ENCODE peak calls at places on chromosome 9, in ten cellular contexts. N is frontal cortex; O is GM23248; S is small intestine; Q is PC-9; X is stimulated activated CD8-positive, alpha-beta memory T cell treated with anti-CD3 and anti-CD28 coated beads, Interleukin-15, amount 100 ng/mL, for 1 hour; J is stimulated activated naive CD8-positive, alpha-beta T cell treated with anti-CD3 and anti-CD28 coated beads, Interleukin-15, Interleukin-2, amounts not matched to agents 100 U/mL and 50 U/mL, for 24 hours; I is aorta; F is hepatocyte; V is HT-29. W is an unnamed sample.

GRCh38 chr9:98867434-98868168 is 60.1 kb downstream of the GALNT12 start:
- DNase-seq in N (no peak), O (peak), S (peak), Q (peak), X (no peak), J (no peak), I (peak), F (peak), V (no peak), W (peak)

GRCh38 chr9:88462191-88462590 is 72.8 kb upstream of the NXNL2 start:
- DNase-seq in N (no peak), O (peak), S (no peak), Q (no peak), X (no peak), J (no peak), I (no peak), F (no peak), V (no peak), W (no peak)

GRCh38 chr9:23587433-23587832 is 238.6 kb downstream of the ELAVL2 start:
- DNase-seq in N (no peak), O (no peak), S (no peak), Q (no peak), X (no peak), J (no peak), I (peak), F (no peak), V (no peak), W (peak)

GRCh38 chr9:125262217-125262991 is 778 bp downstream of the GAPVD1 start:
- DNase-seq in N (no peak), O (peak), S (no peak), Q (no peak), X (no peak), J (peak), I (no peak), F (peak), V (peak), W (peak)

GRCh38 chr9:92728831-92729734 is 35.5 kb downstream of the BICD2 start:
- DNase-seq in N (no peak), O (peak), S (no peak), Q (no peak), X (no peak), J (no peak), I (peak), F (no peak), V (no peak), W (no peak)

GRCh38 chr9:38311382-38312270 is 80.9 kb upstream of the ALDH1B1 start:
- DNase-seq in N (no peak), O (no peak), S (no peak), Q (no peak), X (no peak), J (no peak), I (peak), F (peak), V (no peak), W (no peak)

GRCh38 chr9:124675261-124676158 is 95.6 kb downstream of the NR6A1 start:
- DNase-seq in N (no peak), O (peak), S (no peak), Q (no peak), X (no peak), J (no peak), I (no peak), F (no peak), V (no peak), W (no peak)

GRCh38 chr9:134656334-134657034 is 14.9 kb downstream of the COL5A1 start:
- DNase-seq in N (no peak), O (peak), S (no peak), Q (no peak), X (no peak), J (no peak), I (peak), F (no peak), V (peak), W (no peak)

GRCh38 chr9:98075332-98075805 is 18.8 kb downstream of the NANS start:
- DNase-seq in N (no peak), O (peak), S (peak), Q (no peak), X (no peak), J (no peak), I (no peak), F (no peak), V (peak), W (no peak)

GRCh38 chr9:100112677-100113336 is 13.8 kb downstream of the INVS start:
- DNase-seq in N (no peak), O (no peak), S (no peak), Q (no peak), X (no peak), J (no peak), I (no peak), F (no peak), V (no peak), W (no peak)

GRCh38 chr9:2024888-2025781 is 10.0 kb downstream of the SMARCA2 start:
- DNase-seq in N (no peak), O (no peak), S (peak), Q (no peak), X (no peak), J (no peak), I (peak), F (no peak), V (no peak), W (no peak)

GRCh38 chr9:137178201-137178938 is 6.5 kb upstream of the TMEM210 start:
- DNase-seq in N (no peak), O (peak), S (no peak), Q (peak), X (no peak), J (no peak), I (no peak), F (no peak), V (no peak), W (no peak)

GRCh38 chr9:121889990-121890563 is 203.0 kb downstream of the TTLL11 start:
- DNase-seq in N (no peak), O (peak), S (no peak), Q (no peak), X (no peak), J (no peak), I (no peak), F (no peak), V (no peak), W (peak)

GRCh38 chr9:114813717-114814418 is 8.0 kb upstream of the TNFSF15 start:
- DNase-seq in N (no peak), O (no peak), S (no peak), Q (no peak), X (no peak), J (no peak), I (no peak), F (no peak), V (no peak), W (no peak)

GRCh38 chr9:136095495-136096058 is 488 bp upstream of the NACC2 start:
- DNase-seq in N (peak), O (peak), S (peak), Q (peak), X (no peak), J (no peak), I (no peak), F (peak), V (peak), W (peak)

GRCh38 chr9:74724317-74724716 is 163.4 kb downstream of the TRPM6 start:
- DNase-seq in N (no peak), O (no peak), S (peak), Q (no peak), X (no peak), J (no peak), I (no peak), F (peak), V (no peak), W (no peak)

GRCh38 chr9:85600675-85601263 is 141.0 kb downstream of the AGTPBP1 start:
- DNase-seq in N (no peak), O (no peak), S (no peak), Q (no peak), X (no peak), J (peak), I (no peak), F (no peak), V (no peak), W (no peak)

GRCh38 chr9:116450378-116451139 is 236.5 kb upstream of the TRIM32 start:
- DNase-seq in N (no peak), O (peak), S (no peak), Q (peak), X (no peak), J (no peak), I (peak), F (peak), V (no peak), W (peak)

GRCh38 chr9:123058834-123059233 is 25.4 kb downstream of the GPR21 start:
- DNase-seq in N (no peak), O (peak), S (peak), Q (no peak), X (no peak), J (no peak), I (no peak), F (no peak), V (no peak), W (peak)

GRCh38 chr9:31808770-31809169 is 575.7 kb upstream of the ACO1 start:
- DNase-seq in N (no peak), O (no peak), S (no peak), Q (no peak), X (no peak), J (no peak), I (no peak), F (no peak), V (no peak), W (no peak)

GRCh38 chr9:35254237-35254636 is 92.4 kb downstream of the UNC13B start:
- DNase-seq in N (no peak), O (no peak), S (no peak), Q (no peak), X (no peak), J (no peak), I (no peak), F (no peak), V (no peak), W (no peak)

GRCh38 chr9:111298831-111299603 is 31.0 kb downstream of the OR2K2 start:
- DNase-seq in N (no peak), O (peak), S (peak), Q (peak), X (no peak), J (no peak), I (peak), F (peak), V (peak), W (peak)

GRCh38 chr9:137062384-137062783 is 8.0 kb downstream of the SAPCD2 start:
- DNase-seq in N (no peak), O (no peak), S (no peak), Q (no peak), X (no peak), J (no peak), I (no peak), F (no peak), V (no peak), W (no peak)

GRCh38 chr9:118891213-118891612 is 478.0 kb downstream of the BRINP1 start:
- DNase-seq in N (no peak), O (no peak), S (no peak), Q (no peak), X (no peak), J (no peak), I (no peak), F (no peak), V (no peak), W (no peak)

GRCh38 chr9:15007698-15008097 is 97.5 kb upstream of the FREM1 start:
- DNase-seq in N (no peak), O (no peak), S (no peak), Q (no peak), X (no peak), J (no peak), I (no peak), F (no peak), V (no peak), W (no peak)

GRCh38 chr9:137485343-137486140 is 26.4 kb upstream of the NSMF start:
- DNase-seq in N (no peak), O (no peak), S (no peak), Q (no peak), X (no peak), J (no peak), I (no peak), F (no peak), V (no peak), W (no peak)

GRCh38 chr9:127214421-127215265 is 49.9 kb upstream of the GARNL3 start:
- DNase-seq in N (peak), O (peak), S (peak), Q (peak), X (peak), J (peak), I (no peak), F (peak), V (peak), W (peak)

GRCh38 chr9:114746591-114746990 is 59.2 kb downstream of the TNFSF15 start:
- DNase-seq in N (no peak), O (peak), S (no peak), Q (no peak), X (no peak), J (no peak), I (no peak), F (peak), V (no peak), W (no peak)

GRCh38 chr9:28212979-28213378 is 639.7 kb upstream of the C9orf72 start:
- DNase-seq in N (no peak), O (peak), S (no peak), Q (no peak), X (no peak), J (no peak), I (no peak), F (peak), V (peak), W (no peak)

GRCh38 chr9:36802171-36802920 is 229.7 kb downstream of the MELK start:
- DNase-seq in N (peak), O (peak), S (no peak), Q (no peak), X (no peak), J (no peak), I (no peak), F (no peak), V (no peak), W (no peak)

GRCh38 chr9:107465467-107466451 is 23.8 kb downstream of the KLF4 start:
- DNase-seq in N (peak), O (peak), S (peak), Q (peak), X (no peak), J (peak), I (peak), F (peak), V (peak), W (peak)

GRCh38 chr9:37921546-37922300 is 17.8 kb upstream of the SLC25A51 start:
- DNase-seq in N (no peak), O (no peak), S (no peak), Q (no peak), X (no peak), J (no peak), I (no peak), F (no peak), V (no peak), W (no peak)

GRCh38 chr9:92607773-92608172 is 62.2 kb downstream of the IPPK start:
- DNase-seq in N (no peak), O (peak), S (no peak), Q (no peak), X (no peak), J (no peak), I (peak), F (peak), V (no peak), W (no peak)

GRCh38 chr9:17600962-17601593 is 22.2 kb downstream of the SH3GL2 start:
- DNase-seq in N (no peak), O (peak), S (no peak), Q (no peak), X (no peak), J (no peak), I (no peak), F (peak), V (no peak), W (no peak)

GRCh38 chr9:116964258-116964657 is 277.2 kb downstream of the TRIM32 start:
- DNase-seq in N (no peak), O (no peak), S (no peak), Q (no peak), X (no peak), J (no peak), I (no peak), F (no peak), V (no peak), W (no peak)

GRCh38 chr9:4805519-4805918 is 12.8 kb downstream of the RCL1 start:
- DNase-seq in N (no peak), O (no peak), S (no peak), Q (no peak), X (no peak), J (no peak), I (no peak), F (no peak), V (no peak), W (no peak)

W was measured in thyroid gland.